ENCODE peak calls at places on chromosomes 16 and 17, in five cellular contexts. One of them, this sample, is unnamed.

GRCh38 chr16:87008664-87009063 is 308.5 kb downstream of the C16orf95 start:
- DNase-seq in esophagus squamous epithelium: no peak
- DNase-seq in neuronal stem cell: no peak
- DNase-seq in GM23248: no peak
- DNase-seq in DND-41: no peak
- DNase-seq in this sample: no peak

GRCh38 chr16:74667215-74667765 is 613 bp upstream of the RFWD3 start:
- DNase-seq in esophagus squamous epithelium: no peak
- DNase-seq in neuronal stem cell: peak
- DNase-seq in GM23248: peak
- DNase-seq in DND-41: peak
- DNase-seq in this sample: peak

GRCh38 chr16:67164599-67165061 is at the start of gene HSF4:
- DNase-seq in esophagus squamous epithelium: no peak
- DNase-seq in neuronal stem cell: no peak
- DNase-seq in GM23248: peak
- DNase-seq in DND-41: no peak
- DNase-seq in this sample: no peak

GRCh38 chr16:87765776-87766484 is at the start of gene KLHDC4:
- DNase-seq in esophagus squamous epithelium: peak
- DNase-seq in neuronal stem cell: peak
- DNase-seq in GM23248: peak
- DNase-seq in DND-41: peak
- DNase-seq in this sample: peak

GRCh38 chr17:68305132-68305531 is 13.8 kb downstream of the ARSG start:
- DNase-seq in esophagus squamous epithelium: no peak
- DNase-seq in neuronal stem cell: no peak
- DNase-seq in GM23248: peak
- DNase-seq in DND-41: no peak
- DNase-seq in this sample: no peak

GRCh38 chr16:23608194-23608593 is 12.1 kb upstream of the NDUFAB1 start:
- DNase-seq in esophagus squamous epithelium: no peak
- DNase-seq in neuronal stem cell: no peak
- DNase-seq in GM23248: peak
- DNase-seq in DND-41: no peak
- DNase-seq in this sample: no peak

GRCh38 chr17:68356520-68356919 is 65.2 kb downstream of the ARSG start:
- DNase-seq in esophagus squamous epithelium: no peak
- DNase-seq in neuronal stem cell: no peak
- DNase-seq in GM23248: no peak
- DNase-seq in DND-41: peak
- DNase-seq in this sample: peak

GRCh38 chr16:68362952-68363846 is 52.4 kb downstream of the PRMT7 start:
- DNase-seq in esophagus squamous epithelium: no peak
- DNase-seq in neuronal stem cell: no peak
- DNase-seq in GM23248: no peak
- DNase-seq in DND-41: peak
- DNase-seq in this sample: no peak

GRCh38 chr16:86783626-86784266 is 205.4 kb downstream of the FOXL1 start:
- DNase-seq in esophagus squamous epithelium: no peak
- DNase-seq in neuronal stem cell: no peak
- DNase-seq in GM23248: peak
- DNase-seq in DND-41: no peak
- DNase-seq in this sample: no peak

GRCh38 chr16:86243571-86244154 is 266.7 kb upstream of the FOXF1 start:
- DNase-seq in esophagus squamous epithelium: no peak
- DNase-seq in neuronal stem cell: no peak
- DNase-seq in GM23248: no peak
- DNase-seq in DND-41: no peak
- DNase-seq in this sample: no peak

GRCh38 chr16:1048442-1049112 is 24.0 kb upstream of the SSTR5 start:
- DNase-seq in esophagus squamous epithelium: no peak
- DNase-seq in neuronal stem cell: peak
- DNase-seq in GM23248: peak
- DNase-seq in DND-41: peak
- DNase-seq in this sample: no peak

GRCh38 chr16:1145383-1146100 is 7.4 kb upstream of the CACNA1H start:
- DNase-seq in esophagus squamous epithelium: no peak
- DNase-seq in neuronal stem cell: no peak
- DNase-seq in GM23248: no peak
- DNase-seq in DND-41: no peak
- DNase-seq in this sample: no peak

GRCh38 chr16:27511657-27512056 is 38.1 kb downstream of the GTF3C1 start:
- DNase-seq in esophagus squamous epithelium: no peak
- DNase-seq in neuronal stem cell: no peak
- DNase-seq in GM23248: no peak
- DNase-seq in DND-41: no peak
- DNase-seq in this sample: no peak

GRCh38 chr16:88353691-88354090 is 29.1 kb upstream of the ZNF469 start:
- DNase-seq in esophagus squamous epithelium: no peak
- DNase-seq in neuronal stem cell: no peak
- DNase-seq in GM23248: no peak
- DNase-seq in DND-41: no peak
- DNase-seq in this sample: no peak

GRCh38 chr17:56110463-56111138 is 42.7 kb upstream of the ANKFN1 start:
- DNase-seq in esophagus squamous epithelium: no peak
- DNase-seq in neuronal stem cell: no peak
- DNase-seq in GM23248: no peak
- DNase-seq in DND-41: no peak
- DNase-seq in this sample: no peak

GRCh38 chr17:14803781-14804180 is 461.3 kb downstream of the PMP22 start:
- DNase-seq in esophagus squamous epithelium: no peak
- DNase-seq in neuronal stem cell: no peak
- DNase-seq in GM23248: peak
- DNase-seq in DND-41: no peak
- DNase-seq in this sample: no peak

GRCh38 chr17:41785876-41786226 is 660 bp downstream of the JUP start:
- DNase-seq in esophagus squamous epithelium: no peak
- DNase-seq in neuronal stem cell: no peak
- DNase-seq in GM23248: peak
- DNase-seq in DND-41: no peak
- DNase-seq in this sample: no peak
- H3K27ac ChIP-seq in esophagus squamous epithelium: peak
- H3K27ac ChIP-seq in neuronal stem cell: peak
- H3K27ac ChIP-seq in GM23248: no peak
- H3K27ac ChIP-seq in DND-41: no peak
- H3K27ac ChIP-seq in this sample: no peak

GRCh38 chr16:70788668-70789161 is 12.2 kb downstream of the VAC14 start:
- DNase-seq in esophagus squamous epithelium: no peak
- DNase-seq in neuronal stem cell: no peak
- DNase-seq in GM23248: peak
- DNase-seq in DND-41: no peak
- DNase-seq in this sample: no peak
- H3K4me3 ChIP-seq in esophagus squamous epithelium: no peak
- H3K4me3 ChIP-seq in neuronal stem cell: no peak
- H3K4me3 ChIP-seq in GM23248: no peak
- H3K4me3 ChIP-seq in DND-41: no peak
- H3K4me3 ChIP-seq in this sample: no peak

GRCh38 chr16:73000907-73001521 is 46.9 kb downstream of the ZFHX3 start:
- DNase-seq in esophagus squamous epithelium: no peak
- DNase-seq in neuronal stem cell: no peak
- DNase-seq in GM23248: no peak
- DNase-seq in DND-41: no peak
- DNase-seq in this sample: no peak
- H3K27ac ChIP-seq in esophagus squamous epithelium: no peak
- H3K27ac ChIP-seq in neuronal stem cell: no peak
- H3K27ac ChIP-seq in GM23248: no peak
- H3K27ac ChIP-seq in DND-41: no peak
- H3K27ac ChIP-seq in this sample: no peak

DNA sequence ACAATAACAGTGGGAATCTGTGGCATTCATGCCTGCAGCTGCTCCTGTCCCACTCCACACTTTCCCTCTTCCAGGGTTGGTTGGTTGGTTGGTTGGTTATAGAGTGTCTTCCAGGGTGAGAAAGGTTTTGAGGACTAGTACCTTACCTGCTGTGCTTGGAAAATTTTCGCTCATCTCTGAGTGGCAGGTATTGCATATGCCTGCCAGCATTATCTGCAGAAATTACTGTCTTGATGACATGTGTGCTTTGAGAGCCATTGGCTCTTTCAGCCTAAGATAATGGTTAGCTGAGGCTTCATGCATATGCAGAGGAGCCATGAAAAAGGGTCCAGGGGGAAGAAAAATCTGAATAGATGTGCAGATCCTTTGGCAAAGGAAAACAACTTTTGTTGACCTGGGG is 131.8 kb downstream of the BCAS3 start:
- DNase-seq in esophagus squamous epithelium: no peak
- DNase-seq in neuronal stem cell: no peak
- DNase-seq in GM23248: no peak
- DNase-seq in DND-41: no peak
- DNase-seq in this sample: no peak
- H3K4me3 ChIP-seq in esophagus squamous epithelium: no peak
- H3K4me3 ChIP-seq in neuronal stem cell: no peak
- H3K4me3 ChIP-seq in GM23248: no peak
- H3K4me3 ChIP-seq in DND-41: no peak
- H3K4me3 ChIP-seq in this sample: no peak

DNA sequence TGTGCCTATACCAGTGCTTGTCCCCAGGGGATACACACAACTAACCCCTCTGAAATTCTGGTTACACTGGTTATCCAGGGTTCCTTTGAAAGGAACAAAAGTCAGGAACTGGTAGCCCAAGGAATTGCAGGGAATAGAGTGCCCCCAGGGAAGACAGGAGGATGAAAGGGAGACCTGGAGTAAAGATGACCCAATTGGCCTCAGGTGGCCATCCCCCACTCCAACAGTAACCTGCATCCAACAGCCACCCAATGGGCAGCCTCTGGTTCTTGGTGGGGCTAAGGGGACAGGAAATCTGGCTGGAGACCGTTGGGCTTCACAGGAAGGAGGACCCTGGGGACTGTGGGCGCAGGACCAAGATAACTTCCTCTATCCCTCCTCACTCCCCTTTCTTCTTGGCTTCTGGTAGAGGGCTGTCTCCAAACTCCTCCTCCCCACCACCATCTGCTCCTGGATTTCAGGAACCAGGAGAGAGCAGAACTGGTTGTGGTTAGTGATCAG is 826 bp upstream of the MPO start:
- DNase-seq in esophagus squamous epithelium: no peak
- DNase-seq in neuronal stem cell: no peak
- DNase-seq in GM23248: no peak
- DNase-seq in DND-41: no peak
- DNase-seq in this sample: no peak
- H3K27ac ChIP-seq in esophagus squamous epithelium: no peak
- H3K27ac ChIP-seq in neuronal stem cell: no peak
- H3K27ac ChIP-seq in GM23248: no peak
- H3K27ac ChIP-seq in DND-41: no peak
- H3K27ac ChIP-seq in this sample: no peak

DNA sequence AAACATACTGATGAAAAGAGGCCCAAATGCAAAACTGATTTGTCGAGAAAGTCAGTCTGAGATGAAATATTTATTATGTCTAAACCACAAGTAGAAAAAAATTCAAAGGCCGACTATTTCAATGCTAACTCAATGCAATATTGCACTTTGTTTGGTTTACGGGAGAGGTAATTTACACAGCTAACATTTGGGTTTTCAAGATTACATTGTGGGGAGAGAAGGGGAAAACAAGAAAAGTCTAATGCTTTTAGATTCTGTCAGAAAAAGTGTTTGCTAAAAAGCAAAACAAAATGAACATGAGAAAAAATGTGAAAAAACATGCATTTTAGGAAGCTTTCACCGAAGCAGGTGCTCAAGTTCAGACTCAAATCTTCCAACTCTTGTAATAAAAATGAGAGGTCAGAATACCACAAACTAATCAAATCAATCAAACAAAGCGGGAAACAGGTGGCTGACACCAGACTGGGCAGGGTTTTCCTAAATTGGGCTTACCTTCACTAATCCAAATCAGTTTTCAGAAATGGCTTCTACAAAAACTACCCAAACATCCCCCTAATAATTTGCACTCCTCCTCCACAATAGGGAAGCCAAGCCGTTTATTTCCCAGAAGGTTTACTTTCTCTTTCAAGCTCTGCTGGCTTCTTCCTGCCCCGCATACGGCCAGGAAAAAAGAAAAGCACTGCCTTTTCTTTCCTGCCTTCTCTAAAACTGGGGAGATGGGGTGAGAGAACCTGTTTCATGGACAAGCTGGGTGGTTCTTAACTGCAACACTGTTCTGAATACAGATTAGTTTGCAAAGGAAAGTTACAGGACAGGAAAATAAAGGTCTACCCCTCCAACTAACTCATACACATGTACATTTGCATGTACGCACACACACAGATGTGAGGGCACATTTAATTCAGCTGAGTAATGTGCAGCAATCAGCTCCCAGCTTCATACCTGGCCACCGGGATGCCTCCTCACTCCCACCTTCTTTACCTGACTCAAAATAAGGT is 9.3 kb downstream of the STAT3 start:
- DNase-seq in esophagus squamous epithelium: no peak
- DNase-seq in neuronal stem cell: no peak
- DNase-seq in GM23248: peak
- DNase-seq in DND-41: peak
- DNase-seq in this sample: no peak
- H3K4me3 ChIP-seq in esophagus squamous epithelium: no peak
- H3K4me3 ChIP-seq in neuronal stem cell: no peak
- H3K4me3 ChIP-seq in GM23248: peak
- H3K4me3 ChIP-seq in DND-41: peak
- H3K4me3 ChIP-seq in this sample: peak

GRCh38 chr16:69419956-69420355 is 4.5 kb upstream of the CYB5B start:
- DNase-seq in esophagus squamous epithelium: no peak
- DNase-seq in neuronal stem cell: no peak
- DNase-seq in GM23248: no peak
- DNase-seq in DND-41: no peak
- DNase-seq in this sample: no peak

GRCh38 chr16:69428652-69429051 is 4.2 kb downstream of the CYB5B start:
- DNase-seq in esophagus squamous epithelium: no peak
- DNase-seq in neuronal stem cell: no peak
- DNase-seq in GM23248: no peak
- DNase-seq in DND-41: no peak
- DNase-seq in this sample: no peak

GRCh38 chr16:69424935-69425784 is 741 bp downstream of the CYB5B start:
- DNase-seq in esophagus squamous epithelium: no peak
- DNase-seq in neuronal stem cell: no peak
- DNase-seq in GM23248: no peak
- DNase-seq in DND-41: peak
- DNase-seq in this sample: no peak

GRCh38 chr16:69424053-69424934 is at the start of gene CYB5B:
- DNase-seq in esophagus squamous epithelium: peak
- DNase-seq in neuronal stem cell: peak
- DNase-seq in GM23248: peak
- DNase-seq in DND-41: peak
- DNase-seq in this sample: peak

DNA sequence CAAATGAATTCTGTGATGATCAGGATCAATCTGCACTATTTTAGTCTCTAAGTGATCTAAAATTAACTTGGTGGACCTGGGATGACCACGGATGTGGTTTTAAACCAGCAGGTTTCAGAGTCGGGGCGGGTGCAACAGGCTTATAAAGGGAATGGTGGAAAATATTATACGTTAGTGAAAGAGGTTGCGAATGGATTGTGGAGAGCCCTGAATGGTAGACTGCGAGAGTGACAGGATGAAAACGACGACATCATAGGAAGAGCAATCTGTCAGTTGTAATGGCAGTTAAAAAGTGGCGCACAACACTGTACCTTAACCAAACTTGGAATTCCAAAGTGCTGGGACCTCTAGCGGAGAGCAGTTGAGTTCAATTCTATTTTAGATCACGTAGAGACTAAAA is 1.2 kb upstream of the CYB5B start:
- DNase-seq in esophagus squamous epithelium: no peak
- DNase-seq in neuronal stem cell: no peak
- DNase-seq in GM23248: no peak
- DNase-seq in DND-41: no peak
- DNase-seq in this sample: no peak
- H3K27ac ChIP-seq in esophagus squamous epithelium: no peak
- H3K27ac ChIP-seq in neuronal stem cell: no peak
- H3K27ac ChIP-seq in GM23248: no peak
- H3K27ac ChIP-seq in DND-41: no peak
- H3K27ac ChIP-seq in this sample: no peak

GRCh38 chr17:76268991-76269981 is 4.1 kb downstream of the UBALD2 start:
- DNase-seq in esophagus squamous epithelium: no peak
- DNase-seq in neuronal stem cell: no peak
- DNase-seq in GM23248: no peak
- DNase-seq in DND-41: no peak
- DNase-seq in this sample: no peak
- H3K4me3 ChIP-seq in esophagus squamous epithelium: no peak
- H3K4me3 ChIP-seq in neuronal stem cell: no peak
- H3K4me3 ChIP-seq in GM23248: no peak
- H3K4me3 ChIP-seq in DND-41: peak
- H3K4me3 ChIP-seq in this sample: no peak